ENCODE peak calls at places on chromosomes 7 and 10, in ten cellular contexts. One of them, this sample, is unnamed.

GRCh38 chr7:104272767-104273384 is 55.5 kb upstream of the LHFPL3 start:
- DNase-seq in sigmoid colon: no peak
- DNase-seq in IMR-90: peak
- DNase-seq in A549: no peak
- DNase-seq in brain microvascular endothelial cell: peak
- DNase-seq in OCI-LY7: peak
- DNase-seq in right lobe of liver: no peak
- DNase-seq in mucosa of descending colon: peak
- DNase-seq in GM23338: peak
- DNase-seq in fibroblast of the aortic adventitia: peak
- DNase-seq in this sample: peak

GRCh38 chr7:44396931-44397525 is 71.6 kb upstream of the CAMK2B start:
- DNase-seq in sigmoid colon: no peak
- DNase-seq in IMR-90: peak
- DNase-seq in A549: no peak
- DNase-seq in brain microvascular endothelial cell: no peak
- DNase-seq in OCI-LY7: no peak
- DNase-seq in right lobe of liver: no peak
- DNase-seq in mucosa of descending colon: no peak
- DNase-seq in GM23338: no peak
- DNase-seq in fibroblast of the aortic adventitia: peak
- DNase-seq in this sample: no peak

GRCh38 chr7:25122373-25122772 is 2.7 kb downstream of the CYCS start:
- DNase-seq in sigmoid colon: no peak
- DNase-seq in IMR-90: peak
- DNase-seq in A549: no peak
- DNase-seq in brain microvascular endothelial cell: peak
- DNase-seq in OCI-LY7: no peak
- DNase-seq in right lobe of liver: no peak
- DNase-seq in mucosa of descending colon: no peak
- DNase-seq in GM23338: no peak
- DNase-seq in fibroblast of the aortic adventitia: no peak
- DNase-seq in this sample: no peak

GRCh38 chr10:77715081-77715480 is 77.5 kb upstream of the KCNMA1 start:
- DNase-seq in sigmoid colon: no peak
- DNase-seq in IMR-90: no peak
- DNase-seq in A549: peak
- DNase-seq in brain microvascular endothelial cell: no peak
- DNase-seq in OCI-LY7: peak
- DNase-seq in right lobe of liver: no peak
- DNase-seq in mucosa of descending colon: peak
- DNase-seq in GM23338: peak
- DNase-seq in fibroblast of the aortic adventitia: no peak
- DNase-seq in this sample: no peak

GRCh38 chr7:50531401-50531906 is 33.8 kb downstream of the DDC start:
- DNase-seq in sigmoid colon: no peak
- DNase-seq in IMR-90: peak
- DNase-seq in A549: no peak
- DNase-seq in brain microvascular endothelial cell: no peak
- DNase-seq in OCI-LY7: no peak
- DNase-seq in right lobe of liver: no peak
- DNase-seq in mucosa of descending colon: no peak
- DNase-seq in GM23338: peak
- DNase-seq in fibroblast of the aortic adventitia: no peak
- DNase-seq in this sample: no peak

GRCh38 chr7:101795461-101795860 is 22.0 kb upstream of the CUX1 start:
- DNase-seq in sigmoid colon: no peak
- DNase-seq in IMR-90: no peak
- DNase-seq in A549: no peak
- DNase-seq in brain microvascular endothelial cell: no peak
- DNase-seq in OCI-LY7: no peak
- DNase-seq in right lobe of liver: peak
- DNase-seq in mucosa of descending colon: no peak
- DNase-seq in GM23338: no peak
- DNase-seq in fibroblast of the aortic adventitia: no peak
- DNase-seq in this sample: no peak

GRCh38 chr10:49431426-49431825 is 35.5 kb upstream of the DRGX start:
- DNase-seq in sigmoid colon: no peak
- DNase-seq in IMR-90: no peak
- DNase-seq in A549: no peak
- DNase-seq in brain microvascular endothelial cell: no peak
- DNase-seq in OCI-LY7: no peak
- DNase-seq in right lobe of liver: no peak
- DNase-seq in mucosa of descending colon: no peak
- DNase-seq in GM23338: no peak
- DNase-seq in fibroblast of the aortic adventitia: no peak
- DNase-seq in this sample: no peak

GRCh38 chr7:32164341-32164996 is 94.3 kb upstream of the PDE1C start:
- DNase-seq in sigmoid colon: no peak
- DNase-seq in IMR-90: peak
- DNase-seq in A549: peak
- DNase-seq in brain microvascular endothelial cell: peak
- DNase-seq in OCI-LY7: no peak
- DNase-seq in right lobe of liver: no peak
- DNase-seq in mucosa of descending colon: peak
- DNase-seq in GM23338: peak
- DNase-seq in fibroblast of the aortic adventitia: peak
- DNase-seq in this sample: peak

DNA sequence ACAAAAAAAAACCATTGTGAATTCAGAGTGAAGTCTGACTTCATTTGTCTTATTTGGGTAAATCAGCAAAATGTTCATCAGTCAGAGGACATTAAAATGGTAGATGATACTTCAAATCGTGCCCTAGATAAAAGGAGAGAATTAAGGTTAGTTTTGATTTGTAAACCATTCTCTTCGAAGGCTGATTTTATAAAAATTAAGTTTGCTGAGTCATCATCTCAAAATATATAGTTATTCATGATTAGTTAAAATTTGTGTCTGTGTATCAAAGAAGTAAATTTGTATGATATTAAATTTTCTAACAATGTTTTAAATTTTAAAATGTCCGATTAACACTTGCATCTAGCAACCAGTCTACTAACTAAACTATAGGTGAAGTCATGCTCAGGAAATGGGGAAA is 35.3 kb downstream of the MET start:
- DNase-seq in sigmoid colon: no peak
- DNase-seq in IMR-90: no peak
- DNase-seq in A549: no peak
- DNase-seq in brain microvascular endothelial cell: no peak
- DNase-seq in OCI-LY7: no peak
- DNase-seq in right lobe of liver: no peak
- DNase-seq in mucosa of descending colon: no peak
- DNase-seq in GM23338: no peak
- DNase-seq in fibroblast of the aortic adventitia: no peak
- DNase-seq in this sample: no peak
- H3K4me3 ChIP-seq in sigmoid colon: no peak
- H3K4me3 ChIP-seq in IMR-90: no peak
- H3K4me3 ChIP-seq in A549: peak
- H3K4me3 ChIP-seq in brain microvascular endothelial cell: no peak
- H3K4me3 ChIP-seq in OCI-LY7: no peak
- H3K4me3 ChIP-seq in right lobe of liver: no peak
- H3K4me3 ChIP-seq in mucosa of descending colon: no peak
- H3K4me3 ChIP-seq in GM23338: peak
- H3K4me3 ChIP-seq in fibroblast of the aortic adventitia: no peak
- H3K4me3 ChIP-seq in this sample: no peak

DNA sequence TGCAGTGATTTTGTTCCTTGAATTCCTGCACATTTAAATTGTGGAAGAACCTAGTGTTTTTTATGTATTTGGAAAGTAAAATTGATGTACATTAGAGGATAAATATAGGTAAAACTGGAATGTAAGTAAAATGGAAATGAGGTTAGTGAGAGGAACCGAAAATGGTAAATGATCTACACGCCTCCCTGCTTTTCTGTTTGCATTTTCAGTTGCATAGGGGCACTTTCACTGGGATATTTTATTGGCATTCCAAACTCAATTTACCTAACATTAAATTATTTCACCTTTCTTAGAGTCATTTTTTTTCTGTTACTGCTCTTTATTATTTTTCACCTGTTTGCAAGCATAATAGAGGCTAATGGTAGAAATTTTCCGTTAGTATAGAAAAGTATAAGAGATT is 8.0 kb downstream of the CDK13 start:
- DNase-seq in sigmoid colon: no peak
- DNase-seq in IMR-90: no peak
- DNase-seq in A549: no peak
- DNase-seq in brain microvascular endothelial cell: no peak
- DNase-seq in OCI-LY7: peak
- DNase-seq in right lobe of liver: no peak
- DNase-seq in mucosa of descending colon: no peak
- DNase-seq in GM23338: no peak
- DNase-seq in fibroblast of the aortic adventitia: no peak
- DNase-seq in this sample: no peak
- H3K4me3 ChIP-seq in sigmoid colon: no peak
- H3K4me3 ChIP-seq in IMR-90: no peak
- H3K4me3 ChIP-seq in A549: no peak
- H3K4me3 ChIP-seq in brain microvascular endothelial cell: no peak
- H3K4me3 ChIP-seq in OCI-LY7: peak
- H3K4me3 ChIP-seq in right lobe of liver: no peak
- H3K4me3 ChIP-seq in mucosa of descending colon: no peak
- H3K4me3 ChIP-seq in GM23338: no peak
- H3K4me3 ChIP-seq in fibroblast of the aortic adventitia: no peak
- H3K4me3 ChIP-seq in this sample: no peak

DNA sequence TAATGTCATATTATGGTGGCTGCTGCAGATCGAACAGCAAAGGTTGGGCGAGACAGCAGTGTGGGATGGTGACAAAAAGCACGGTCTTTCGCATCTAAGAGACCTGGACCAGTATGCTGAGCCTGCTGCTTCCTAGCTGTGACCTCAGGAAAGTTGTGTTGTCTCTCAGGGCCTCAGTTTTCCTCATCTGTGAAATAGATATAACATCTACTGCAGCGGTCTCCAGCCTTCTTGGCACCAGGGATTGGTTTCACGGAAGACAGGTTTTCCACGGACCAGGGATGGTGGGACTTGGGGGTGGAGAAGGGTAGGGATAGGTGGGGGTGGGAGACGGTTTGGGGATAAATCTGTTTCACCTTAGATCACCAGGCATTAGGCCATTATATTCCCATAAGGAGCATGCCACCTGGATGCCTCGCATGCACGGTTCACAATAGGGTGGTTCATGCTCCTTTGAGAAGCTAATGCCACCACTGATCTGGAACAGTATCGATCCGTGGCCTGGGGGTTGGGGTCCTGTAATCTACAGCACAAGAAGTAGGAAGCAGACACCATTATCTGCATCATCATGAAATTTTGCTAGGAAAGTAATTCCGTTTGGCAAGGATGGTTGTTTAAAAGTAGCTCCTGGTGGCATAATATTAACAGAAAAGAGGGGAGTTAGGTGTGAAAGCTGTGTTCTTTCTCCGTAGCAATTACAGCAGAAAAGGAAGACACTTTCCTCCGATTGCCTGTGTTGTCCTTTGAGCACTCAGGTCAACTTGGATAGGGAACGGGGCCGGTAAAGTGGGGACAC is 10.8 kb downstream of the KLF6 start:
- DNase-seq in sigmoid colon: no peak
- DNase-seq in IMR-90: peak
- DNase-seq in A549: no peak
- DNase-seq in brain microvascular endothelial cell: peak
- DNase-seq in OCI-LY7: no peak
- DNase-seq in right lobe of liver: no peak
- DNase-seq in mucosa of descending colon: no peak
- DNase-seq in GM23338: no peak
- DNase-seq in fibroblast of the aortic adventitia: peak
- DNase-seq in this sample: no peak
- H3K4me3 ChIP-seq in sigmoid colon: no peak
- H3K4me3 ChIP-seq in IMR-90: no peak
- H3K4me3 ChIP-seq in A549: no peak
- H3K4me3 ChIP-seq in brain microvascular endothelial cell: no peak
- H3K4me3 ChIP-seq in OCI-LY7: no peak
- H3K4me3 ChIP-seq in right lobe of liver: no peak
- H3K4me3 ChIP-seq in mucosa of descending colon: no peak
- H3K4me3 ChIP-seq in GM23338: no peak
- H3K4me3 ChIP-seq in fibroblast of the aortic adventitia: no peak
- H3K4me3 ChIP-seq in this sample: no peak

DNA sequence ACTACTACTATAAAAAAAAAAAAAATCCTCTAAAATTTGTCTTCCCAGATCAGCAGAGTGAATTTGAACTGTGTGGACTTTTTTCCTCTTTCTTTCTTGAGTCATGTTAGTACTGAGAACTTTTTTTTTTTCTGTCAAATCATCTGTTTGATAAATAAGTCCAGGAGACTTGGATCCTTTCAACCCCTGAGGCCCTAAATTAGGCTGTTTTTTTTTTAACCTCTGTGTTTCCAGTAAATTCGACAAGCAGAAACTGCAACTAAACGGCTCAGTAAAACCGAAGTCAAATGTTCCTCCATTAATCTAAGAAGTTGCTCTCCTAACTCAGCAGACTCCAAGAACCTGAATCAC is 2.7 kb downstream of the MAP3K8 start:
- DNase-seq in sigmoid colon: no peak
- DNase-seq in IMR-90: no peak
- DNase-seq in A549: no peak
- DNase-seq in brain microvascular endothelial cell: no peak
- DNase-seq in OCI-LY7: no peak
- DNase-seq in right lobe of liver: no peak
- DNase-seq in mucosa of descending colon: no peak
- DNase-seq in GM23338: no peak
- DNase-seq in fibroblast of the aortic adventitia: peak
- DNase-seq in this sample: no peak
- H3K4me3 ChIP-seq in sigmoid colon: no peak
- H3K4me3 ChIP-seq in IMR-90: no peak
- H3K4me3 ChIP-seq in A549: peak
- H3K4me3 ChIP-seq in brain microvascular endothelial cell: no peak
- H3K4me3 ChIP-seq in OCI-LY7: peak
- H3K4me3 ChIP-seq in right lobe of liver: peak
- H3K4me3 ChIP-seq in mucosa of descending colon: no peak
- H3K4me3 ChIP-seq in GM23338: peak
- H3K4me3 ChIP-seq in fibroblast of the aortic adventitia: peak
- H3K4me3 ChIP-seq in this sample: no peak

GRCh38 chr10:34811968-34812514 is 3.1 kb downstream of the PARD3 start:
- DNase-seq in sigmoid colon: no peak
- DNase-seq in IMR-90: peak
- DNase-seq in A549: no peak
- DNase-seq in brain microvascular endothelial cell: no peak
- DNase-seq in OCI-LY7: no peak
- DNase-seq in right lobe of liver: no peak
- DNase-seq in mucosa of descending colon: no peak
- DNase-seq in GM23338: no peak
- DNase-seq in fibroblast of the aortic adventitia: peak
- DNase-seq in this sample: no peak
- H3K4me3 ChIP-seq in sigmoid colon: no peak
- H3K4me3 ChIP-seq in IMR-90: no peak
- H3K4me3 ChIP-seq in A549: no peak
- H3K4me3 ChIP-seq in brain microvascular endothelial cell: no peak
- H3K4me3 ChIP-seq in OCI-LY7: no peak
- H3K4me3 ChIP-seq in right lobe of liver: no peak
- H3K4me3 ChIP-seq in mucosa of descending colon: no peak
- H3K4me3 ChIP-seq in GM23338: no peak
- H3K4me3 ChIP-seq in fibroblast of the aortic adventitia: no peak
- H3K4me3 ChIP-seq in this sample: no peak

DNA sequence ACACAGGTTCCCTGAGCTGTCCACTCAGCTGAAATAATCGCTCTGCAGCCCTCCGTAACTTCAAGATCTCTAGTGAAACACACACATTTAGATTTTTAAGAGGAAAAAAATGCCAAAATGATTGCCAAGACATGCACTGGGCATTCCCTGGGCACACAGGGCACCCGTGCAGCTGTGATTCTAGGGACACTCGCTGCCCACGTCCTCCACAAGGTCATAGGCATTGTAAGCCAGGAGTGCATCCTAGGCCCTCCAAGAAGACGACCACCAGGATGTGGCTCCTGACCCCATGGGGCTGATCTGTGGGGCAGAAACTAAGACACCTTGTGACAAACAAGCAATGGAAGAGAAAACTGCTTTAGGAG is 563.3 kb downstream of the PTPRN2 start:
- DNase-seq in sigmoid colon: peak
- DNase-seq in IMR-90: no peak
- DNase-seq in A549: no peak
- DNase-seq in brain microvascular endothelial cell: no peak
- DNase-seq in OCI-LY7: no peak
- DNase-seq in right lobe of liver: no peak
- DNase-seq in mucosa of descending colon: no peak
- DNase-seq in GM23338: no peak
- DNase-seq in fibroblast of the aortic adventitia: no peak
- DNase-seq in this sample: no peak
- H3K4me3 ChIP-seq in sigmoid colon: no peak
- H3K4me3 ChIP-seq in IMR-90: no peak
- H3K4me3 ChIP-seq in A549: no peak
- H3K4me3 ChIP-seq in brain microvascular endothelial cell: no peak
- H3K4me3 ChIP-seq in OCI-LY7: no peak
- H3K4me3 ChIP-seq in right lobe of liver: no peak
- H3K4me3 ChIP-seq in mucosa of descending colon: no peak
- H3K4me3 ChIP-seq in GM23338: no peak
- H3K4me3 ChIP-seq in fibroblast of the aortic adventitia: no peak
- H3K4me3 ChIP-seq in this sample: no peak